ENCODE peak calls at places on chromosomes 4 and X, in ten cellular contexts. One of them, this sample, is unnamed.

GRCh38 chrX:40172980-40173661 is 75.4 kb upstream of the BCOR start:
- DNase-seq in GF-D8: no peak
- DNase-seq in NCI-H524: no peak
- DNase-seq in heart left ventricle: no peak
- DNase-seq in GM04503: no peak
- DNase-seq in NCI-H187 treated with DMSO at 0.1 percent for 48 hours: no peak
- DNase-seq in HCEC 1CT: no peak
- DNase-seq in AG09319: no peak
- DNase-seq in SK-N-MC: no peak
- DNase-seq in left colon: no peak
- DNase-seq in this sample: no peak

GRCh38 chr4:20944961-20945360 is 244.7 kb downstream of the PACRGL start:
- DNase-seq in NCI-H187 treated with DMSO at 0.1 percent for 48 hours: no peak
- DNase-seq in HCEC 1CT: no peak
- DNase-seq in GM04503: no peak
- DNase-seq in SK-N-MC: no peak
- DNase-seq in AG09319: no peak
- DNase-seq in NCI-H524: no peak
- DNase-seq in left colon: no peak
- DNase-seq in heart left ventricle: no peak
- DNase-seq in GF-D8: no peak
- DNase-seq in this sample: no peak

GRCh38 chr4:98027827-98028226 is 115.4 kb downstream of the STPG2 start:
- DNase-seq in GM04503: no peak
- DNase-seq in heart left ventricle: no peak
- DNase-seq in SK-N-MC: no peak
- DNase-seq in GF-D8: no peak
- DNase-seq in NCI-H187 treated with DMSO at 0.1 percent for 48 hours: no peak
- DNase-seq in NCI-H524: no peak
- DNase-seq in HCEC 1CT: no peak
- DNase-seq in left colon: no peak
- DNase-seq in AG09319: no peak
- DNase-seq in this sample: no peak

GRCh38 chr4:7719354-7720174 is 220.1 kb downstream of the AFAP1 start:
- DNase-seq in left colon: peak
- DNase-seq in GF-D8: no peak
- DNase-seq in AG09319: no peak
- DNase-seq in NCI-H524: peak
- DNase-seq in HCEC 1CT: no peak
- DNase-seq in NCI-H187 treated with DMSO at 0.1 percent for 48 hours: no peak
- DNase-seq in heart left ventricle: peak
- DNase-seq in SK-N-MC: no peak
- DNase-seq in GM04503: no peak
- DNase-seq in this sample: no peak

GRCh38 chr4:122921971-122922876 is at the start of gene NUDT6:
- DNase-seq in NCI-H524: peak
- DNase-seq in heart left ventricle: peak
- DNase-seq in left colon: peak
- DNase-seq in GM04503: no peak
- DNase-seq in GF-D8: peak
- DNase-seq in NCI-H187 treated with DMSO at 0.1 percent for 48 hours: peak
- DNase-seq in SK-N-MC: no peak
- DNase-seq in HCEC 1CT: peak
- DNase-seq in AG09319: no peak
- DNase-seq in this sample: peak

GRCh38 chr4:10889819-10890218 is 205.3 kb upstream of the CLNK start:
- DNase-seq in NCI-H187 treated with DMSO at 0.1 percent for 48 hours: no peak
- DNase-seq in SK-N-MC: no peak
- DNase-seq in GF-D8: no peak
- DNase-seq in HCEC 1CT: no peak
- DNase-seq in AG09319: no peak
- DNase-seq in heart left ventricle: no peak
- DNase-seq in left colon: no peak
- DNase-seq in GM04503: no peak
- DNase-seq in NCI-H524: no peak
- DNase-seq in this sample: no peak

GRCh38 chr4:55183926-55184599 is 58.7 kb upstream of the KDR start:
- DNase-seq in NCI-H524: no peak
- DNase-seq in left colon: no peak
- DNase-seq in HCEC 1CT: peak
- DNase-seq in heart left ventricle: peak
- DNase-seq in AG09319: peak
- DNase-seq in NCI-H187 treated with DMSO at 0.1 percent for 48 hours: no peak
- DNase-seq in GF-D8: no peak
- DNase-seq in GM04503: peak
- DNase-seq in SK-N-MC: no peak
- DNase-seq in this sample: peak

GRCh38 chr4:27357283-27357682 is 496.6 kb downstream of the STIM2 start:
- DNase-seq in GF-D8: no peak
- DNase-seq in NCI-H187 treated with DMSO at 0.1 percent for 48 hours: no peak
- DNase-seq in heart left ventricle: no peak
- DNase-seq in HCEC 1CT: no peak
- DNase-seq in NCI-H524: no peak
- DNase-seq in GM04503: no peak
- DNase-seq in AG09319: no peak
- DNase-seq in left colon: no peak
- DNase-seq in SK-N-MC: no peak
- DNase-seq in this sample: no peak

GRCh38 chr4:90641856-90642599 is 514.8 kb downstream of the CCSER1 start:
- DNase-seq in HCEC 1CT: no peak
- DNase-seq in left colon: no peak
- DNase-seq in SK-N-MC: no peak
- DNase-seq in NCI-H524: no peak
- DNase-seq in heart left ventricle: no peak
- DNase-seq in AG09319: no peak
- DNase-seq in GM04503: no peak
- DNase-seq in NCI-H187 treated with DMSO at 0.1 percent for 48 hours: no peak
- DNase-seq in GF-D8: no peak
- DNase-seq in this sample: no peak

GRCh38 chrX:30971761-30972603 is 82.9 kb upstream of the TAB3 start:
- DNase-seq in GM04503: peak
- DNase-seq in AG09319: peak
- DNase-seq in NCI-H187 treated with DMSO at 0.1 percent for 48 hours: no peak
- DNase-seq in SK-N-MC: peak
- DNase-seq in GF-D8: peak
- DNase-seq in HCEC 1CT: peak
- DNase-seq in left colon: peak
- DNase-seq in heart left ventricle: no peak
- DNase-seq in NCI-H524: no peak
- DNase-seq in this sample: peak

GRCh38 chr4:156830356-156830755 is 141.2 kb downstream of the PDGFC start:
- DNase-seq in NCI-H187 treated with DMSO at 0.1 percent for 48 hours: no peak
- DNase-seq in GM04503: peak
- DNase-seq in SK-N-MC: no peak
- DNase-seq in NCI-H524: no peak
- DNase-seq in GF-D8: no peak
- DNase-seq in HCEC 1CT: peak
- DNase-seq in left colon: no peak
- DNase-seq in heart left ventricle: no peak
- DNase-seq in AG09319: peak
- DNase-seq in this sample: peak

GRCh38 chrX:118739577-118739976 is 12.2 kb downstream of the IL13RA1 start:
- DNase-seq in GM04503: no peak
- DNase-seq in HCEC 1CT: no peak
- DNase-seq in left colon: no peak
- DNase-seq in NCI-H187 treated with DMSO at 0.1 percent for 48 hours: no peak
- DNase-seq in heart left ventricle: no peak
- DNase-seq in NCI-H524: no peak
- DNase-seq in AG09319: no peak
- DNase-seq in SK-N-MC: no peak
- DNase-seq in GF-D8: no peak
- DNase-seq in this sample: no peak

GRCh38 chr4:173747537-173748257 is 217.7 kb upstream of the HAND2 start:
- DNase-seq in HCEC 1CT: no peak
- DNase-seq in SK-N-MC: no peak
- DNase-seq in AG09319: no peak
- DNase-seq in GM04503: no peak
- DNase-seq in GF-D8: no peak
- DNase-seq in left colon: no peak
- DNase-seq in heart left ventricle: no peak
- DNase-seq in NCI-H524: no peak
- DNase-seq in NCI-H187 treated with DMSO at 0.1 percent for 48 hours: no peak
- DNase-seq in this sample: no peak